ENCODE peak calls at places on chromosome 15, in four cellular contexts. L is mesenchymal stem cell, T is IMR-90, O is neuronal stem cell. R is an unnamed sample.

GRCh38 chr15:38608682-38609081 is 44.1 kb upstream of the RASGRP1 start:
- DNase-seq in L (no peak), T (no peak), O (no peak), R (no peak)

GRCh38 chr15:59549339-59549807 is 62.2 kb upstream of the GCNT3 start:
- DNase-seq in L (no peak), T (no peak), O (no peak), R (peak)

GRCh38 chr15:85284497-85284896 is 95.9 kb upstream of the AKAP13 start:
- DNase-seq in L (no peak), T (no peak), O (no peak), R (no peak)

GRCh38 chr15:54250351-54250750 is 272.1 kb downstream of the UNC13C start:
- DNase-seq in L (no peak), T (no peak), O (no peak), R (no peak)

GRCh38 chr15:100338971-100339444 is 2.8 kb downstream of the ADAMTS17 start:
- DNase-seq in L (no peak), T (peak), O (peak), R (peak)

GRCh38 chr15:63945005-63945788 is 101.1 kb downstream of the DAPK2 start:
- DNase-seq in L (peak), T (peak), O (peak), R (peak)

GRCh38 chr15:74123131-74123429 is 7.3 kb upstream of the ISLR2 start:
- DNase-seq in L (no peak), T (no peak), O (no peak), R (peak)

GRCh38 chr15:78767331-78767951 is 43.8 kb downstream of the ADAMTS7 start:
- DNase-seq in L (no peak), T (no peak), O (no peak), R (no peak)

GRCh38 chr15:69559440-69560215 is 107.0 kb downstream of the RPLP1 start:
- DNase-seq in L (no peak), T (no peak), O (no peak), R (no peak)

GRCh38 chr15:100229181-100230163 is 112.3 kb downstream of the ADAMTS17 start:
- DNase-seq in L (no peak), T (no peak), O (no peak), R (no peak)

GRCh38 chr15:78092111-78093041 is at the start of gene SH2D7:
- DNase-seq in L (peak), T (no peak), O (no peak), R (no peak)

GRCh38 chr15:72735111-72735510 is 48.4 kb downstream of the ADPGK start:
- DNase-seq in L (no peak), T (no peak), O (no peak), R (no peak)

GRCh38 chr15:73716417-73716816 is 32.2 kb downstream of the CD276 start:
- DNase-seq in L (no peak), T (no peak), O (no peak), R (no peak)

GRCh38 chr15:55816017-55816416 is 73.1 kb upstream of the PRTG start:
- DNase-seq in L (peak), T (peak), O (no peak), R (no peak)

GRCh38 chr15:47987908-47988532 is 132.8 kb upstream of the SLC24A5 start:
- DNase-seq in L (peak), T (peak), O (peak), R (no peak)

GRCh38 chr15:41862515-41863116 is 24.0 kb downstream of the PLA2G4B start:
- DNase-seq in L (no peak), T (no peak), O (no peak), R (peak)

GRCh38 chr15:29727871-29728270 is 94.4 kb downstream of the TJP1 start:
- DNase-seq in L (no peak), T (no peak), O (no peak), R (no peak)

GRCh38 chr15:36235173-36235572 is 344.3 kb upstream of the CDIN1 start:
- DNase-seq in L (no peak), T (no peak), O (no peak), R (no peak)

GRCh38 chr15:72472907-72473669 is 1.0 kb upstream of the ARIH1 start:
- DNase-seq in L (peak), T (peak), O (peak), R (no peak)

GRCh38 chr15:47576921-47577474 is 140.3 kb upstream of the SEMA6D start:
- DNase-seq in L (peak), T (peak), O (no peak), R (no peak)

GRCh38 chr15:25342629-25343028 is 96.2 kb downstream of the UBE3A start:
- DNase-seq in L (no peak), T (no peak), O (no peak), R (no peak)

GRCh38 chr15:34360298-34360697 is 6.7 kb downstream of the LPCAT4 start:
- DNase-seq in L (no peak), T (no peak), O (no peak), R (no peak)

GRCh38 chr15:66558271-66558670 is 7.5 kb downstream of the LCTL start:
- DNase-seq in L (no peak), T (no peak), O (no peak), R (no peak)

GRCh38 chr15:77753238-77753873 is 120.6 kb upstream of the LINGO1 start:
- DNase-seq in L (peak), T (peak), O (peak), R (peak)

GRCh38 chr15:25670025-25670554 is 193.0 kb downstream of the ATP10A start:
- DNase-seq in L (peak), T (peak), O (peak), R (peak)

GRCh38 chr15:52326758-52327157 is 31.2 kb upstream of the MYO5C start:
- DNase-seq in L (peak), T (peak), O (no peak), R (no peak)

GRCh38 chr15:62392411-62392810 is 227.3 kb upstream of the C2CD4B start:
- DNase-seq in L (peak), T (peak), O (peak), R (peak)

GRCh38 chr15:37133619-37134018 is 33.3 kb upstream of the MEIS2 start:
- DNase-seq in L (peak), T (peak), O (no peak), R (no peak)

GRCh38 chr15:39301589-39301999 is 279.3 kb upstream of the THBS1 start:
- DNase-seq in L (peak), T (peak), O (no peak), R (no peak)

GRCh38 chr15:83747050-83747717 is 93.3 kb downstream of the ADAMTSL3 start:
- DNase-seq in L (peak), T (peak), O (no peak), R (peak)

GRCh38 chr15:38002883-38003477 is 68.5 kb downstream of the TMCO5A start:
- DNase-seq in L (peak), T (peak), O (peak), R (peak)

GRCh38 chr15:73231661-73232443 is 136.9 kb downstream of the HCN4 start:
- DNase-seq in L (peak), T (peak), O (no peak), R (no peak)

DNA sequence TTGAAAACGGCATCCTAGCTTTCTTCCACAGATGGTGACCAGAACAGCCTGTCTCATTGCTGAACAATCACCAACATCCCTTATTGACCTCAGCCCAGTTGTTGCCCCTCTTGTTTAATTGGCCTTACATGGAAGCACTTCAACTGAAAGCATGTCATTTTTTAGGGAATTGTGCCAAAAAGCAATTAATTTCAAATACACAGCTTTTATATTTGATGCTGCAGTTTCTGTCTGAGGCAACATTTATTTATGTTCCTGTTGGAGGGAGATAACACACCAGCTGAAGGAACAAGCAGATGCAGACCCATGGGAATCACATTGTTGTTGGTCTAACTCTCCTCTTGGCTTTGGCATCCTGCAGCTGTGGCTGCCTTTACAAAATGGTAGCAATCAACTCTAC is 498.0 kb upstream of the RGMA start:
- DNase-seq in L (no peak), T (no peak), O (no peak), R (no peak)
- H3K27ac ChIP-seq in L (no peak), T (no peak), O (no peak), R (no peak)

DNA sequence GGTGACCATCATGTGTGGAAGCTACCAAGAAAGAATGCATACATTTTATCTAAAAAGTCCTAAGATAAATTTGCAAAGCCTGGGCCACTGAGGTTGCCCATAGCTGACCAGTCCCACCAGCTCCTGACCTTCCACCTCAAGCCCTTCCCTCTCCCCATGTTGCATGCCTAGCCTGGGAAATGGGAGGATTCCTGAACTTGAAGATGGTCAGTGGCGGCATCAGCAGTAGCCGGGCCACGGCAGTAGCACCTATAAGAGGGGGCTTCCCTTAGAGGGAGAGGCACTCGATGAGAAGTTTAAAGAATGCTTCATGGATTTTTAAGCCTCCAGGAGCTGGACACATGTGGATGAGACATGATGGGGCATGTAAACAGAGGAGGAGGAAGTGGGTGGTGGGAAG is 172.1 kb downstream of the KLF13 start:
- DNase-seq in L (no peak), T (no peak), O (no peak), R (peak)
- H3K4ac ChIP-seq in L (no peak), T (no peak), O (no peak), R (no peak)

GRCh38 chr15:87944051-87944450 is 312.5 kb downstream of the NTRK3 start:
- DNase-seq in L (no peak), T (no peak), O (no peak), R (no peak)

GRCh38 chr15:87952736-87953135 is 303.8 kb downstream of the NTRK3 start:
- DNase-seq in L (no peak), T (no peak), O (no peak), R (no peak)

GRCh38 chr15:87944687-87945086 is 311.9 kb downstream of the NTRK3 start:
- DNase-seq in L (no peak), T (no peak), O (no peak), R (no peak)

GRCh38 chr15:87949934-87950298 is 306.6 kb downstream of the NTRK3 start:
- DNase-seq in L (no peak), T (no peak), O (no peak), R (no peak)

GRCh38 chr15:87949214-87949933 is 307.2 kb downstream of the NTRK3 start:
- DNase-seq in L (no peak), T (no peak), O (no peak), R (no peak)
- H3K27ac ChIP-seq in L (no peak), T (no peak), O (no peak), R (no peak)

GRCh38 chr15:81962438-81962837 is 83.4 kb downstream of the MEX3B start:
- DNase-seq in L (no peak), T (no peak), O (no peak), R (no peak)

GRCh38 chr15:81968691-81969090 is 77.1 kb downstream of the MEX3B start:
- DNase-seq in L (no peak), T (no peak), O (no peak), R (no peak)

DNA sequence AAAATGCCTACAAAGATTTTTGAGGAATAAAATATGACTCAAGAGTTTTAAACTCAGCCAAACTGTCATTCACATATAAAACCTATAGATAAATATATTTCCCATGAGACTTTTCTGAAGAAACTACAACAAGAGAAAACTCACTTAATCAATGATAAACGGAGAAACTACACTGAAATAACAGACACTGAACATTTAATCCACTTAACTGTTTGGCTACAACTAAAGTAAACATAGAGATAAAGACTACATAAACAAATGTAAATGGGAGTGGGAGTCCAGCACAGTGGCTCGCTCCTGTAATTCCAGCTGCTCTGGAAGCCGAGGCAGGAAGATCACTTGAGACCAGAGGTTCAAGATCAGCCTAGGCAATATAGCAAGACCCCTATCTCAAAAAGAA is 79.2 kb downstream of the MEX3B start:
- DNase-seq in L (peak), T (peak), O (no peak), R (no peak)
- H3K4ac ChIP-seq in L (no peak), T (no peak), O (no peak), R (no peak)

DNA sequence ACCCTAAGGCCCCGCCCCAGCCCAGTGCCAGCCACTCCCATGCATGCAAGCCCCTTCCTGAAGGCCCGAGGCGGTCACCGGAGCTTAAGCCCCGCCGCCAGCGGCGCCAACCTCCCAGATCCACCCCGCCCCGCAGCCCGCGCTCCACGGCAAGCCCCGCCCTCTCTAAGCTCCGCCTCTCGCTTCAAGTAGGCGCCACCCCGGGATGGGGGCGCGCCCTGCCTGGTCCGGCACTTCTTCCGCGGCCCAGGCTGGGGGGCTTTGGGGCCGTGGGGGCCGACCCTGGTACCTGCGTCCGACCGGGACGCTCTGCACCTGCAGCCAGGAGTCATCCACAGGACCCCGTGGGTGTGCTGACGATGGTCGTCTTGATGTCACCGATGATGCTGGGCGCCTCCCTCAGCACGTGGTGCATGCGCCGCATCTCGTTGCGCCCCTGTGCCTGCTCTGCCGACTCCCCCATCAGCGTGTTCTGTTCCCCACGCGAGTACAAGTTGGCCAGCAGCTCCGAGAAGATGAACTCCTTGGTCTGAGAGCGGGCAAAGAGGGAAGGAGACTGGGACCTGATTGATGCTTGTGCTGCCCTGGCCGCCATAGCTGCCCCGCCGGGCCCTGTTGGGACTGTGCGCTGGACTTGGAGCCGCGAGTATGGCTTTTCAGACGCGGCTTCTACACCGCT is 26.1 kb upstream of the CSPG4 start:
- DNase-seq in L (peak), T (peak), O (peak), R (peak)
- H3K27ac ChIP-seq in L (no peak), T (no peak), O (no peak), R (no peak)

GRCh38 chr15:80697316-80697715 is 2.2 kb downstream of the ABHD17C start:
- DNase-seq in L (no peak), T (no peak), O (no peak), R (no peak)

GRCh38 chr15:80694624-80695098 is 449 bp upstream of the ABHD17C start:
- DNase-seq in L (peak), T (peak), O (no peak), R (peak)

GRCh38 chr15:80693682-80694623 is 1.2 kb upstream of the ABHD17C start:
- DNase-seq in L (peak), T (peak), O (no peak), R (no peak)

GRCh38 chr15:80695911-80696651 is 971 bp downstream of the ABHD17C start:
- DNase-seq in L (peak), T (no peak), O (no peak), R (no peak)

GRCh38 chr15:80695099-80695910 is at the start of gene ABHD17C:
- DNase-seq in L (peak), T (peak), O (peak), R (peak)
- H3K4ac ChIP-seq in L (peak), T (peak), O (no peak), R (no peak)

GRCh38 chr15:90043611-90044010 is 42.5 kb downstream of the ZNF710 start:
- DNase-seq in L (no peak), T (no peak), O (no peak), R (no peak)
- H3K27ac ChIP-seq in L (no peak), T (no peak), O (peak), R (no peak)